ENCODE peak calls at places on chromosomes 6 and 20, in eight cellular contexts. E is heart left ventricle; Y is esophagus squamous epithelium; K is psoas muscle; X is CD8-positive, alpha-beta T cell; Q is osteoblast; U is neural progenitor cell; S is GM23248. P is an unnamed sample.

GRCh38 chr6:30711758-30712380 is 5.2 kb downstream of the MDC1 start:
- DNase-seq in E (no peak), Y (no peak), K (no peak), X (no peak), Q (no peak), U (no peak), S (no peak), P (no peak)

GRCh38 chr20:2814587-2815051 is at the start of gene C20orf141:
- DNase-seq in E (peak; percentile 73), Y (no peak), K (peak; percentile 58), X (no peak), Q (peak; percentile 99), U (no peak), S (peak; percentile 99), P (no peak)

GRCh38 chr6:157258878-157259277 is 64.4 kb downstream of the TMEM242 start:
- DNase-seq in E (no peak), Y (no peak), K (no peak), X (peak; percentile 45), Q (peak; percentile 6), U (no peak), S (no peak), P (no peak)

GRCh38 chr20:49285813-49286494 is 8.1 kb upstream of the ZNFX1 start:
- DNase-seq in E (no peak), Y (no peak), K (no peak), X (no peak), Q (no peak), U (no peak), S (no peak), P (no peak)

GRCh38 chr6:105363100-105363754 is 39.7 kb downstream of the PREP start:
- DNase-seq in E (no peak), Y (no peak), K (no peak), X (no peak), Q (no peak), U (peak; percentile 47), S (peak; percentile 81), P (no peak)

GRCh38 chr20:5065489-5066383 is 54.0 kb downstream of the PCNA start:
- DNase-seq in E (peak; percentile 66), Y (peak; percentile 17), K (peak; percentile 75), X (no peak), Q (peak; percentile 97), U (no peak), S (peak; percentile 99), P (no peak)

GRCh38 chr6:38261626-38262025 is 378.1 kb downstream of the BTBD9 start:
- DNase-seq in E (no peak), Y (no peak), K (no peak), X (no peak), Q (peak; percentile 23), U (no peak), S (peak; percentile 61), P (no peak)

GRCh38 chr20:50186987-50187402 is 3.6 kb upstream of the CEBPB start:
- DNase-seq in E (no peak), Y (no peak), K (no peak), X (no peak), Q (peak; percentile 53), U (no peak), S (no peak), P (no peak)

GRCh38 chr6:84979541-84979940 is 215.1 kb upstream of the TBX18 start:
- DNase-seq in E (no peak), Y (no peak), K (no peak), X (no peak), Q (no peak), U (no peak), S (peak; percentile 47), P (no peak)

GRCh38 chr6:125300992-125301434 is 754 bp downstream of the HDDC2 start:
- DNase-seq in E (no peak), Y (no peak), K (no peak), X (no peak), Q (peak; percentile 81), U (no peak), S (peak; percentile 62), P (no peak)

GRCh38 chr20:41574802-41575389 is 43.3 kb downstream of the CHD6 start:
- DNase-seq in E (no peak), Y (no peak), K (no peak), X (no peak), Q (no peak), U (no peak), S (no peak), P (no peak)

GRCh38 chr6:153302133-153302532 is 171.1 kb upstream of the RGS17 start:
- DNase-seq in E (no peak), Y (no peak), K (no peak), X (no peak), Q (no peak), U (no peak), S (no peak), P (no peak)

GRCh38 chr6:169224185-169224695 is 29.4 kb downstream of the THBS2 start:
- DNase-seq in E (peak; percentile 61), Y (no peak), K (no peak), X (no peak), Q (peak; percentile 93), U (no peak), S (peak; percentile 43), P (no peak)

GRCh38 chr6:114638346-114638745 is 295.5 kb upstream of the HS3ST5 start:
- DNase-seq in E (no peak), Y (no peak), K (no peak), X (no peak), Q (no peak), U (peak; percentile 2), S (no peak), P (no peak)

GRCh38 chr6:82441047-82441770 is 77.6 kb downstream of the TPBG start:
- DNase-seq in E (no peak), Y (no peak), K (no peak), X (no peak), Q (no peak), U (no peak), S (no peak), P (no peak)

GRCh38 chr6:139888691-139889122 is 514.3 kb upstream of the CITED2 start:
- DNase-seq in E (no peak), Y (no peak), K (no peak), X (no peak), Q (no peak), U (peak; percentile 94), S (no peak), P (no peak)
- H3K4me3 ChIP-seq in E (no peak overlapping the region), Y (no peak overlapping the region), K (no peak overlapping the region), X (no peak overlapping the region), Q (no peak overlapping the region), U (peak overlapping the region; percentile 23), S (no peak overlapping the region), P (no peak overlapping the region)

DNA sequence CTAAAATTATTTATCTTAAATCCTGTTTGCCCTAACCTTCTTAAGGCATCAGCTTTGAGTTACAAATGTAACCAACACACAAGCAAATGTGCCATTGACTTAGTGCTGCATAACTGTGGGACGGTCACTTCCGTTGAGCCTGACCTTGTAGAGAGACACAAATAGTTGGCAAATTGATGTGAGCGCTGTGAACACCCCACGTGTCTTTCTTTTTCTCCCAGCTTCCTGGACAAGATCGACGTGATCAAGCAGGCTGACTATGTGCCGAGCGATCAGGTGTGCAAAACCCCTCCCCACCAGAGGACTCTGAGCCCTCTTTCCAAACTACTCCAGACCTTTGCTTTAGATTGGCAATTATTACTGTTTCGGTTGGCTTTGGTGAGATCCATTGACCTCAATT is 56.4 kb downstream of the GNAS start:
- DNase-seq in E (no peak), Y (no peak), K (no peak), X (no peak), Q (no peak), U (no peak), S (no peak), P (no peak)
- H3K36me3 ChIP-seq in E (peaks cover 76% of the 10 kb centered on the region), Y (peaks cover 34% of the 10 kb centered on the region), K (peaks cover 70% of the 10 kb centered on the region), X (peaks cover 52% of the 10 kb centered on the region), Q (peaks cover 71% of the 10 kb centered on the region), U (peaks cover 42% of the 10 kb centered on the region), S (peaks cover 79% of the 10 kb centered on the region), P (peaks cover 72% of the 10 kb centered on the region)

GRCh38 chr20:62296724-62297448 is 5.9 kb upstream of the ADRM1 start:
- DNase-seq in E (no peak), Y (no peak), K (no peak), X (peak; percentile 16), Q (no peak), U (no peak), S (no peak), P (no peak)

GRCh38 chr20:62292115-62292514 is 10.7 kb upstream of the ADRM1 start:
- DNase-seq in E (no peak), Y (no peak), K (no peak), X (no peak), Q (no peak), U (no peak), S (no peak), P (no peak)

GRCh38 chr20:62291251-62292066 is 11.3 kb upstream of the ADRM1 start:
- DNase-seq in E (no peak), Y (no peak), K (no peak), X (no peak), Q (no peak), U (no peak), S (no peak), P (no peak)

GRCh38 chr20:62293111-62293784 is 9.5 kb upstream of the ADRM1 start:
- DNase-seq in E (no peak), Y (no peak), K (no peak), X (peak; percentile 2), Q (no peak), U (peak; percentile 20), S (no peak), P (no peak)

DNA sequence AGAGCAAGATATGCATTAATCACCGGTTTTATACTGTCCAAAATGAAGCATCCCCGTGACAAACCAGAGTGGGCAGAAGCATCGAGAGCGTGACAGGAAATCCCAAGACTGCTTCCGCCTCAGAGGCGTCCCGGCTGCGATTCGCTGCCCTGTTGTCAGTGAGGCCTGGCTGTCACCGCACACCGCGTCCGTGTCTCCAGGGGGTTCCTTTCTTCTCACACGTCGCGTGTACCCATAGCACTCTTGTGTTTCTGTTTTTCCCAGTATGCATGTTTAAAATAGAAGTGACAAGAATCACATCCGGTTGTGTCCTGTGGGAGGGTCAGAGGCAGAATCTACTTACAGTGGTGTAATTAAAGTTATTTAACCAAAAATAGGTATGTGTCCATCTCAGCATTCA is 8.3 kb upstream of the ADRM1 start:
- DNase-seq in E (no peak), Y (no peak), K (no peak), X (no peak), Q (peak; percentile 79), U (no peak), S (no peak), P (no peak)
- H3K27ac ChIP-seq in E (no peak overlapping the region), Y (no peak overlapping the region), K (no peak overlapping the region), X (no peak overlapping the region), Q (no peak overlapping the region), U (no peak overlapping the region), S (no peak overlapping the region), P (no peak overlapping the region)

DNA sequence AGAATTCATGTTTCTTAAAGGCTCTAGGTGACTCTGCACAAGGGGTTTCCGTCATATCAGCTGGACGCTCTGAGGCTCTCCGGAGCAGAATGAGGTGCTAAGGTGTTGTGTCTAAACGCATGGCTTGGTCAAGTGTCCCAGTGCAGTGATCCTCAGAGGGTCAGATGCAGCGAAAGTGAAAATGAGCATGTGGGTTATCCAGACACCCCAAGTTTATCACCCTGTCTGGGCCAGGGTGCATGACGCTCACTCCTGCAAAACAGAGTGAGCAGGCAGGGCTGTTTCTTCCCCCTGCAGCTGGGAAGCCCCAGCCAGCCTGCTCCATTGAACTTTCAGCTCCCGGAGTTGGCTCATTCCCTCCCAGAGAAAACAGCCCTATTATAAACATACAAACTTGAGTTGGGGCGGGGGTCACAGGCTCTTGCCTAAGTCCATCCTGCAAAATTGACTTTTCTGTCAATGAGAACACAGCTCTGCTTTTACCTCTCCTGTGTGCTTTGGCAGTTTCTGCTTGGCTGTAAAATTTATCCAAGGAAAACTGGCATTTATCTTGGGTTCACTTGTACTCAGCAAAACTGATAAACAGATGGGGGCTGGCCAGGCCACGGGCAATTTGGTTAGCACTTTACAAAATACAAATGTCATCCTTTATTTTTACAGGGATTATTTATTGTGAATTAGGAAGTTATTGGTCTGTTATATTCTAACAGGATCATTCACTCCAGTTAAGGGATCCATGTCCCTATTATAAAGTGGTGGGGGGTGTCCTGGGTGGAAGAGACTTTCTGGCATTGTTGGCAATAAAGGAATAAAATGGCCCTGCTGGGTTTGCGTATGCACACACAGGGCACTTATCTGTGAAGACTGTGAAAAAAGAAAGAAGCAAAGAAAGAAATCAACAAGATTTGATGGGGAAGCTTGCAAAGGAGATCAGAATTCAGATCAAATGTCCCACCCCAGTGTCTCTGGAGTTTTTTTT is 154.9 kb downstream of the FOXA2 start:
- DNase-seq in E (no peak), Y (no peak), K (no peak), X (no peak), Q (no peak), U (no peak), S (no peak), P (no peak)
- H3K4me3 ChIP-seq in E (no peak overlapping the region), Y (no peak overlapping the region), K (no peak overlapping the region), X (no peak overlapping the region), Q (no peak overlapping the region), U (peak overlapping the region; percentile 3), S (no peak overlapping the region), P (no peak overlapping the region)